ENCODE peak calls at places on chromosome 1, in seven cellular contexts. V is HCT116, F is mucosa of descending colon, Y is fibroblast of mammary gland, B is stomach, X is endothelial cell, I is tibial nerve. D is an unnamed sample.

GRCh38 chr1:161161652-161162051 is 2.4 kb downstream of the USP21 start:
- DNase-seq in F (no peak), I (no peak), V (no peak), Y (no peak), B (no peak), X (no peak), D (no peak)

GRCh38 chr1:182259229-182259872 is 132.2 kb downstream of the GLUL start:
- DNase-seq in F (no peak), I (peak), V (no peak), B (peak), X (no peak), Y (peak), D (no peak)

GRCh38 chr1:83960669-83961277 is 38.2 kb downstream of the TTLL7 start:
- DNase-seq in V (no peak), X (no peak), I (no peak), B (no peak), F (no peak), Y (no peak), D (no peak)

GRCh38 chr1:183472488-183473285 is at the start of gene SMG7:
- DNase-seq in I (peak), B (peak), V (no peak), F (peak), Y (peak), X (no peak), D (peak)

GRCh38 chr1:157034137-157034800 is 11.3 kb downstream of the ARHGEF11 start:
- DNase-seq in X (no peak), Y (peak), B (peak), F (no peak), I (no peak), V (no peak), D (no peak)

GRCh38 chr1:96865731-96866684 is 144.4 kb downstream of the PTBP2 start:
- DNase-seq in F (no peak), X (no peak), Y (peak), I (no peak), V (no peak), B (no peak), D (no peak)

GRCh38 chr1:26524181-26524580 is 5.4 kb upstream of the RPS6KA1 start:
- DNase-seq in V (no peak), X (no peak), I (no peak), B (no peak), F (no peak), Y (no peak), D (no peak)

GRCh38 chr1:33429332-33429731 is 1.6 kb downstream of the PHC2 start:
- DNase-seq in B (no peak), Y (no peak), I (no peak), V (no peak), F (no peak), X (no peak), D (no peak)

GRCh38 chr1:213982515-213982813 is 5.3 kb upstream of the PROX1 start:
- DNase-seq in X (no peak), I (no peak), Y (no peak), V (no peak), F (peak), B (no peak), D (no peak)

GRCh38 chr1:42966688-42967609 is 8.3 kb upstream of the SLC2A1 start:
- DNase-seq in F (peak), X (no peak), B (peak), Y (peak), I (no peak), V (peak), D (peak)

GRCh38 chr1:191371626-191372025 is 786.6 kb upstream of the RGS18 start:
- DNase-seq in F (no peak), I (no peak), X (no peak), B (no peak), Y (no peak), V (no peak), D (no peak)

GRCh38 chr1:116628448-116628847 is 39.1 kb downstream of the IGSF3 start:
- DNase-seq in X (no peak), Y (no peak), B (no peak), I (no peak), V (no peak), F (no peak), D (no peak)

GRCh38 chr1:203378529-203379271 is 27.8 kb upstream of the FMOD start:
- DNase-seq in I (no peak), Y (peak), X (no peak), B (no peak), F (no peak), V (no peak), D (no peak)

GRCh38 chr1:43938892-43939587 is 5.4 kb downstream of the ARTN start:
- DNase-seq in X (no peak), Y (no peak), V (no peak), F (no peak), I (no peak), B (no peak), D (no peak)

GRCh38 chr1:228180271-228180987 is 14.8 kb downstream of the IBA57 start:
- DNase-seq in X (no peak), Y (no peak), I (no peak), F (no peak), B (no peak), V (no peak), D (no peak)
- TF ChIP-seq CTCF in X (no peak), Y (peak), I (no peak), F (no peak), B (no peak), V (peak), D (no peak)

GRCh38 chr1:18232052-18232451 is 124.5 kb downstream of the IGSF21 start:
- DNase-seq in F (no peak), Y (peak), I (no peak), X (no peak), B (no peak), V (no peak), D (no peak)
- TF ChIP-seq CTCF in F (no peak), Y (peak), I (no peak), X (peak), B (no peak), V (peak), D (no peak)

GRCh38 chr1:55868026-55868425 is 652.9 kb upstream of the USP24 start:
- DNase-seq in V (no peak), Y (peak), I (no peak), F (no peak), X (no peak), B (no peak), D (no peak)
- TF ChIP-seq CTCF in V (no peak), Y (no peak), I (no peak), F (no peak), X (no peak), B (no peak), D (no peak)

DNA sequence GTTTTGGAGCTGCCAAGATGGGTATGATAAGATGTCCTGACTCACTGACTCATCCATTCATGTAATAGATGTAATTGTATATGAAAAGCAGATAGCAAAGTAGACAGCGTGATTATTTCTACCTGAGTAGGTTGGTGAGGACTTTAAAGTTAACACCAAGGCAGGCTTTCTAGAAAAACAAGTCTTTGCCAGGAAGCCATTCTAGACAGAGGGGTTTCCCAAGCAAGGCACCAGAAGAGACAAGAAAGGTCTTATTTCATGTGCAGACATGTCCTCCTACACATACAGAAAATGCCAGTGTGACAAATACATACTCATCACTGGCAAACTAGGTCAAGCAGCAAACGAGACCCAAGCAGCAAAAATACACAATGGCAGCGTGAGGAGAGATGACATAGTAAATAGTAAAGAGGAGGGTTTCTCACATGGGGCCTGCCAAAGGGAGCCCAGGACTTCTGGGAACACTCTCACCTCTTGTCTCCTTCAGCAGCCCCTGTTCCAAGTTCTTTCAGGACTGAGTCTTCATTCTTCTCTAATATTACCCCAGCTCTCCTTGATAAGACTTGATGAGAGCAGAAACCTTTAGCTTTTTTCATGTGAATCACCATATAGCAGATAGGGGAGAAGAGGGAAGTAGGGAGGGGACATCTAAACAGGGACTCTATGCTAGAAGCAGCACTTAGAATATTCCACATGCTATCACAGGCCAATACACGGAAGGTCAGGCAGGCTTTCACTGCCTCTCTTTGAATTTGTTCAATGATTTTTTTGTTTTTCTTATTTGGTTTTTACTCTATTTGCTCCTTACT is 114.6 kb upstream of the ATP1B1 start:
- DNase-seq in Y (no peak), F (no peak), B (no peak), I (no peak), X (no peak), V (no peak), D (no peak)
- TF ChIP-seq CTCF in Y (no peak), F (no peak), B (no peak), I (no peak), X (no peak), V (no peak), D (no peak)

DNA sequence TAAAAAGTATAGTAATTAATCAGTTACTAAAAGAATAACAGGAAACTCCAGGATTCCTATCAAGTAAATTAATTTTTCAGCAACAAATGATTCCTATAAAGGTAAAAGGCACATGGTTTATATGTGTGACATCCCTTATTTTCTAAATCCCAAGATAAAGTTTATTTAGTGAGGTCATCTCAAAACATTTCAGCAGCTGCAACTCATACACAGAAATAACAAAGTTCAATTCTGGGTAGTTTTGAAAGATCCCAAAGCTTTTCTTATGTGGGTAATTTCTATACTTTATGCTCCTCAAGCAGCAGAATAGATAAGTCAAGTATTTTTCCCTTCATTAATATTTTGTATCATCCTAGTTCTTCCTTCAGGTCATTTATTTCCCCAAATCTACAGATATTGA is 117.7 kb downstream of the EIF4G3 start:
- DNase-seq in X (no peak), B (no peak), Y (no peak), I (no peak), F (no peak), V (no peak), D (no peak)
- TF ChIP-seq CTCF in X (no peak), B (no peak), Y (no peak), I (no peak), F (no peak), V (no peak), D (no peak)

GRCh38 chr1:177425241-177425640 is 254.5 kb downstream of the BRINP2 start:
- DNase-seq in B (no peak), I (no peak), F (no peak), Y (peak), X (no peak), V (no peak), D (no peak)

GRCh38 chr1:177426533-177426932 is 255.8 kb downstream of the BRINP2 start:
- DNase-seq in B (no peak), I (no peak), Y (no peak), V (no peak), F (no peak), X (no peak), D (no peak)

GRCh38 chr1:177431123-177431522 is 260.4 kb downstream of the BRINP2 start:
- DNase-seq in V (no peak), F (no peak), B (no peak), X (no peak), Y (no peak), I (no peak), D (no peak)

GRCh38 chr1:177432897-177433296 is 262.1 kb downstream of the BRINP2 start:
- DNase-seq in B (no peak), Y (peak), V (no peak), X (no peak), I (no peak), F (no peak), D (no peak)

GRCh38 chr1:177429234-177429633 is 258.5 kb downstream of the BRINP2 start:
- DNase-seq in X (no peak), B (no peak), I (no peak), Y (no peak), V (no peak), F (no peak), D (no peak)
- TF ChIP-seq CTCF in X (no peak), B (no peak), I (no peak), Y (no peak), V (no peak), F (no peak), D (no peak)

GRCh38 chr1:1785666-1786065 is 7.4 kb upstream of the NADK start:
- DNase-seq in I (no peak), Y (no peak), X (no peak), F (no peak), B (no peak), V (no peak), D (no peak)

GRCh38 chr1:1784933-1785332 is 6.7 kb upstream of the NADK start:
- DNase-seq in B (no peak), V (no peak), Y (no peak), I (no peak), X (no peak), F (no peak), D (no peak)

GRCh38 chr1:1788136-1788535 is 9.9 kb upstream of the NADK start:
- DNase-seq in V (no peak), F (no peak), Y (no peak), B (no peak), X (no peak), I (no peak), D (no peak)

GRCh38 chr1:1787206-1787605 is 8.9 kb upstream of the NADK start:
- DNase-seq in F (no peak), B (no peak), I (no peak), X (no peak), V (no peak), Y (no peak), D (no peak)

DNA sequence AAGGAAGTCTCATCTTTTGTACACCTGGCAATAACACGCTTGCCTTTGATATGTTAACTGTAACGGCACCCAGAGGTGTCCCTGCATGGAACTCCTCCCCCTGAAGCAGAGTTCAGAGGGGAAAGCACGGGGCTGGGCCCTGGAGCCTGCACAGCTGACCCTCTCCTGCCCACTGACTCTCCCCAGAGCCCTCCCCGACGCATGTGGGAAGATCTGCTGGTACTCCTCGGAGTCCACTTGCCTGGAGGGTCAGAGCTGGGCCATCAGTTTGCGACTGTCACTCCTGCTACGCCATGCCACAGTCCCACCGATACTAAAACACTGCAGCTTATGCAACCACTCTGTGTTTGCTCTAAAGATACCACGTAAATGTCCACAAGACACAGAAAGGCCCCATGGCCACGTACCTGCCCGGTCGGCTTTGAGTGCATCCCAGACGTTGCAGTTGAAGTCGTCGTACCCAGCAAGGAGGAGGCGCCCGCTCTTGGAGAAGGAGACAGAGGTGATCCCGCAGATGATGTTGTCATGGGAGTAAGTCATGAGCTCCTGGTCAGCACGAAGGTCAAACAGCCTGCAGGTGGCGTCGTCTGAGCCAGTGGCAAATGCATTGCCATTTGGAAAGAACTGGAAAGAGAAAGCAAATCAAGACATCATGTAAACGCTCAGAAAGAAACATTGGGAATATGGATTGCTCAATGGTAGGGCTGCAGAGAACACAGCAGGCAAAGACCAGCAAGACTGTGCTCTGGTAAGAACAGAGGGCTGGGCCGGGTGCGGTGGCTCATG is 10.6 kb upstream of the NADK start:
- DNase-seq in I (no peak), Y (peak), X (peak), V (no peak), F (peak), B (peak), D (no peak)
- TF ChIP-seq CTCF in I (peak), Y (peak), X (peak), V (peak), F (no peak), B (no peak), D (no peak)

GRCh38 chr1:48875736-48876135 is 99.0 kb upstream of the BEND5 start:
- DNase-seq in Y (no peak), F (no peak), B (no peak), V (no peak), I (no peak), X (no peak), D (no peak)

GRCh38 chr1:48878191-48878940 is 101.7 kb upstream of the BEND5 start:
- DNase-seq in B (no peak), Y (peak), F (no peak), X (no peak), V (no peak), I (no peak), D (no peak)

GRCh38 chr1:48870596-48870995 is 93.9 kb upstream of the BEND5 start:
- DNase-seq in Y (peak), F (no peak), X (no peak), B (no peak), V (no peak), I (no peak), D (no peak)

GRCh38 chr1:48873944-48874343 is 97.3 kb upstream of the BEND5 start:
- DNase-seq in F (no peak), V (no peak), Y (no peak), B (no peak), I (no peak), X (no peak), D (no peak)

GRCh38 chr1:48876221-48876785 is 99.6 kb upstream of the BEND5 start:
- DNase-seq in F (no peak), V (no peak), X (no peak), Y (peak), B (no peak), I (no peak), D (no peak)
- TF ChIP-seq CTCF in F (no peak), V (no peak), X (no peak), Y (no peak), B (no peak), I (no peak), D (no peak)

GRCh38 chr1:64036549-64036948 is 166.9 kb upstream of the UBE2U start:
- DNase-seq in Y (no peak), B (no peak), X (no peak), V (no peak), I (no peak), F (no peak), D (no peak)
- TF ChIP-seq CTCF in Y (no peak), B (no peak), X (no peak), V (no peak), I (no peak), F (no peak), D (no peak)

GRCh38 chr1:104072915-104073371 is 323.2 kb downstream of the AMY1C start:
- DNase-seq in B (no peak), I (no peak), Y (no peak), X (no peak), F (no peak), V (no peak), D (no peak)

GRCh38 chr1:104073463-104073902 is 323.8 kb downstream of the AMY1C start:
- DNase-seq in I (no peak), F (no peak), V (no peak), Y (no peak), X (no peak), B (no peak), D (no peak)
- TF ChIP-seq CTCF in I (no peak), F (no peak), V (no peak), Y (no peak), X (no peak), B (no peak), D (no peak)

D was measured in omental fat pad.